ENCODE peak calls at places on chromosome 3, in six cellular contexts. I is endodermal cell, A is transverse colon, W is esophagus squamous epithelium, L is hepatocyte, E is heart right ventricle. V is an unnamed sample.

GRCh38 chr3:33278106-33278672 is 947 bp downstream of the FBXL2 start:
- DNase-seq in I (peak; percentile 58), W (no peak), E (no peak), A (no peak), L (peak; percentile 38), V (no peak)

GRCh38 chr3:135930243-135930642 is 35.3 kb upstream of the PPP2R3A start:
- DNase-seq in I (no peak), A (no peak), E (no peak), W (no peak), L (no peak), V (no peak)

GRCh38 chr3:36635731-36636130 is 128.6 kb downstream of the DCLK3 start:
- DNase-seq in L (no peak), W (no peak), A (no peak), E (no peak), I (no peak), V (no peak)

GRCh38 chr3:24299236-24299635 is 195.4 kb downstream of the THRB start:
- DNase-seq in E (no peak), W (no peak), L (no peak), A (no peak), I (no peak), V (no peak)

GRCh38 chr3:69182588-69183299 is 60.3 kb upstream of the LMOD3 start:
- DNase-seq in E (no peak), L (no peak), A (no peak), W (no peak), I (no peak), V (peak; percentile 33)

GRCh38 chr3:7382293-7383033 is 521.5 kb downstream of the GRM7 start:
- DNase-seq in I (no peak), A (no peak), E (no peak), L (peak; percentile 46), W (no peak), V (no peak)

GRCh38 chr3:7190094-7190493 is 329.2 kb downstream of the GRM7 start:
- DNase-seq in E (no peak), L (no peak), I (no peak), W (no peak), A (no peak), V (no peak)

GRCh38 chr3:112514527-112515128 is 15.4 kb upstream of the BTLA start:
- DNase-seq in E (no peak), W (no peak), L (no peak), I (no peak), A (no peak), V (no peak)

GRCh38 chr3:187698499-187699399 is 3.6 kb downstream of the RTP2 start:
- DNase-seq in A (no peak), E (no peak), L (no peak), W (no peak), I (no peak), V (no peak)

GRCh38 chr3:4850211-4850927 is 128.9 kb upstream of the BHLHE40 start:
- DNase-seq in W (no peak), E (no peak), L (no peak), I (no peak), A (no peak), V (no peak)

GRCh38 chr3:93994056-93994455 is 14.1 kb downstream of the ARL13B start:
- DNase-seq in L (no peak), W (no peak), E (no peak), I (no peak), A (no peak), V (no peak)

GRCh38 chr3:162643245-162643644 is 1146.6 kb downstream of the OTOL1 start:
- DNase-seq in L (no peak), E (no peak), A (no peak), I (no peak), W (no peak), V (peak; percentile 6)

GRCh38 chr3:40704224-40704623 is 179.5 kb downstream of the ZNF621 start:
- DNase-seq in W (no peak), I (no peak), L (no peak), A (no peak), E (no peak), V (no peak)

GRCh38 chr3:3666664-3667063 is 132.6 kb upstream of the LRRN1 start:
- DNase-seq in E (no peak), A (no peak), W (no peak), L (no peak), I (no peak), V (no peak)

GRCh38 chr3:46566040-46566631 is at the start of gene LRRC2:
- DNase-seq in E (peak; percentile 73), L (peak; percentile 68), W (no peak), I (peak; percentile 93), A (peak; percentile 42), V (peak; percentile 23)

GRCh38 chr3:192887701-192888100 is 30.0 kb downstream of the MB21D2 start:
- DNase-seq in W (no peak), I (peak; percentile 70), E (no peak), L (peak; percentile 44), A (no peak), V (no peak)

GRCh38 chr3:62318365-62318751 is 55.0 kb downstream of the FEZF2 start:
- DNase-seq in L (no peak), W (no peak), A (no peak), E (no peak), I (no peak), V (no peak)

GRCh38 chr3:2862366-2862765 is 247.8 kb downstream of the IL5RA start:
- DNase-seq in I (no peak), L (no peak), W (no peak), E (no peak), A (no peak), V (no peak)

GRCh38 chr3:64341355-64341754 is 116.1 kb upstream of the PRICKLE2 start:
- DNase-seq in I (peak; percentile 61), A (no peak), L (peak; percentile 18), E (no peak), W (no peak), V (no peak)

GRCh38 chr3:154571827-154572226 is 141.8 kb upstream of the GPR149 start:
- DNase-seq in E (no peak), W (no peak), L (no peak), A (no peak), I (no peak), V (no peak)

GRCh38 chr3:43290961-43291360 is 4.6 kb downstream of the SNRK start:
- DNase-seq in L (no peak), A (no peak), W (no peak), I (no peak), E (no peak), V (no peak)

GRCh38 chr3:32450426-32450825 is 52.2 kb downstream of the CMTM6 start:
- DNase-seq in L (no peak), W (no peak), A (no peak), I (no peak), E (no peak), V (no peak)

GRCh38 chr3:16060945-16061344 is 113.5 kb upstream of the GALNT15 start:
- DNase-seq in E (no peak), I (no peak), A (no peak), L (peak; percentile 35), W (no peak), V (peak; percentile 84)

GRCh38 chr3:16060358-16060852 is 114.1 kb upstream of the GALNT15 start:
- DNase-seq in E (no peak), I (peak; percentile 77), W (no peak), A (peak; percentile 30), L (peak; percentile 75), V (peak; percentile 99)

GRCh38 chr3:16059700-16060357 is 114.7 kb upstream of the GALNT15 start:
- DNase-seq in W (no peak), L (no peak), A (no peak), I (no peak), E (no peak), V (no peak)

GRCh38 chr3:16058511-16058910 is 116.0 kb upstream of the GALNT15 start:
- DNase-seq in A (no peak), I (no peak), E (no peak), L (no peak), W (no peak), V (no peak)

DNA sequence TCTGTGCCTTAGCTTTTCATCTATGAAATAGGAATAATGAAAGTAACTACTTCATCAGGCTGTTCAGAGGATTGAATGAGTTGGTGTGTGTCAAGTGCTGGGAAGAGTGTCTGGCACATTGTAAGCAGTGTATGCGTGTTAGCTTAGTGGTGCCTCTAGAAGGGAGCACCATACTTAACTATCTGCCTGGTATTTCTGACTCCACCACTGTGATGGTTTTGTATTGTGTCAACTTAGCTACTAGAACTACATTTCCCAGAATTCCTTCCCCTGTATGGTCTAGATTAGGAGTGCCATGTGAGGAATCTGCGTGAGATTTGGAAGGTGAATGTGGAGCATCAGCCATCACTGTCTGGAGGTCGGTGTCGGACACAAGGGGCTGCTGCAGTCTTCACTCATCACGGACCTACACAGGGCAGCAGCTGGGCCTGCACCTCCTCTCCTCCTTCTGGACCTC is 115.4 kb upstream of the GALNT15 start:
- DNase-seq in L (no peak), E (no peak), W (no peak), A (no peak), I (peak; percentile 49), V (no peak)
- H3K27ac ChIP-seq in L (peak overlapping the region; percentile 44), E (peak overlapping the region; percentile 53), W (peak overlapping the region; percentile 55), A (peak overlapping the region; percentile 64), I (no peak overlapping the region), V (peak overlapping the region; percentile 99)

DNA sequence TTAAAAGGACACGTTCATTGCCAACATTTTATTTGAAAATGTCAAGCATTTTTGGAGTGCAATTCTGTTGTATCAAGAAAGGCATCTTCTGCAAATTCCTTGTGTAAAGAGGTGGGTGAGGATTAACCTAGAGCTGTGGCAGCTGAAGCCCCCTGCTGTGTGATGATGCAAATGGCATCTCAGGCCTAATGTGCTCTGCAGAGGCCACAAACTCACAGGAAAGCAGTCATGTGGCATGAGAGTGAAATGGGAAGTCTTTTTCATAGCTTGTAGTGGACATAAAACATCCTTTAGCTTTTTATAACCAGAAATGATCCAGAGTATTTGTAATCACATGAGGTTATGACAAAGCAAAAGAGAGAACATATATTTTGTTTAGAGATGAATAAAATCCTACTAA is 6.4 kb downstream of the CADM2 start:
- DNase-seq in L (no peak), W (no peak), E (no peak), I (peak; percentile 91), A (no peak), V (no peak)
- TF ChIP-seq CTCF in L (no peak), W (no peak), E (no peak), I (no peak), A (no peak), V (no peak)

GRCh38 chr3:29167180-29167579 is 113.7 kb upstream of the RBMS3 start:
- DNase-seq in A (no peak), E (no peak), I (no peak), W (no peak), L (no peak), V (peak; percentile 20)

GRCh38 chr3:29170894-29171582 is 109.8 kb upstream of the RBMS3 start:
- DNase-seq in E (no peak), L (no peak), W (no peak), I (no peak), A (no peak), V (no peak)

GRCh38 chr3:29168686-29169085 is 112.2 kb upstream of the RBMS3 start:
- DNase-seq in I (no peak), L (no peak), A (no peak), W (no peak), E (no peak), V (no peak)

GRCh38 chr3:29169456-29169855 is 111.4 kb upstream of the RBMS3 start:
- DNase-seq in E (no peak), L (no peak), A (no peak), I (no peak), W (no peak), V (no peak)

GRCh38 chr3:29171583-29171990 is 109.3 kb upstream of the RBMS3 start:
- DNase-seq in E (no peak), A (no peak), I (no peak), W (no peak), L (no peak), V (no peak)
- H3K4me3 ChIP-seq in E (no peak overlapping the region), A (no peak overlapping the region), I (no peak overlapping the region), W (no peak overlapping the region), L (no peak overlapping the region), V (no peak overlapping the region)

GRCh38 chr3:6142707-6143106 is 718.2 kb upstream of the GRM7 start:
- DNase-seq in I (no peak), A (no peak), L (no peak), W (no peak), E (no peak), V (no peak)

GRCh38 chr3:6147883-6148282 is 713.0 kb upstream of the GRM7 start:
- DNase-seq in I (no peak), W (no peak), A (no peak), L (no peak), E (no peak), V (no peak)
- H3K27ac ChIP-seq in I (no peak overlapping the region), W (no peak overlapping the region), A (no peak overlapping the region), L (no peak overlapping the region), E (no peak overlapping the region), V (no peak overlapping the region)

V was measured in AG04450.